ENCODE peak calls at places on chromosomes 11 and 22, in eight cellular contexts. One of them, this sample, is unnamed.
A peak's percentile ranks its signal among the peaks of the same experiment; 100 is the strongest.

GRCh38 chr22:37231406-37232139 is 12.5 kb downstream of the RAC2 start:
- DNase-seq in CD4-positive, alpha-beta memory T cell: peak; percentile 47
- DNase-seq in MG63: no peak
- DNase-seq in neural progenitor cell: no peak
- DNase-seq in heart left ventricle: no peak
- DNase-seq in GM06990: no peak
- DNase-seq in cardiac fibroblast: no peak
- DNase-seq in fibroblast of lung: no peak
- DNase-seq in this sample: no peak

GRCh38 chr11:126312903-126313460 is 9.1 kb downstream of the DCPS start:
- DNase-seq in CD4-positive, alpha-beta memory T cell: no peak
- DNase-seq in MG63: no peak
- DNase-seq in neural progenitor cell: no peak
- DNase-seq in heart left ventricle: no peak
- DNase-seq in GM06990: no peak
- DNase-seq in cardiac fibroblast: no peak
- DNase-seq in fibroblast of lung: no peak
- DNase-seq in this sample: no peak

GRCh38 chr11:122681070-122681469 is 25.5 kb downstream of the UBASH3B start:
- DNase-seq in CD4-positive, alpha-beta memory T cell: no peak
- DNase-seq in MG63: no peak
- DNase-seq in neural progenitor cell: no peak
- DNase-seq in heart left ventricle: no peak
- DNase-seq in GM06990: no peak
- DNase-seq in cardiac fibroblast: no peak
- DNase-seq in fibroblast of lung: peak; percentile 45
- DNase-seq in this sample: no peak

GRCh38 chr22:31138126-31138525 is 2.2 kb downstream of the PLA2G3 start:
- DNase-seq in CD4-positive, alpha-beta memory T cell: no peak
- DNase-seq in MG63: no peak
- DNase-seq in neural progenitor cell: no peak
- DNase-seq in heart left ventricle: no peak
- DNase-seq in GM06990: no peak
- DNase-seq in cardiac fibroblast: no peak
- DNase-seq in fibroblast of lung: no peak
- DNase-seq in this sample: no peak

GRCh38 chr11:13055200-13055599 is 46.1 kb downstream of the RASSF10 start:
- DNase-seq in CD4-positive, alpha-beta memory T cell: peak; percentile 6
- DNase-seq in MG63: no peak
- DNase-seq in neural progenitor cell: no peak
- DNase-seq in heart left ventricle: no peak
- DNase-seq in GM06990: no peak
- DNase-seq in cardiac fibroblast: no peak
- DNase-seq in fibroblast of lung: no peak
- DNase-seq in this sample: no peak

GRCh38 chr11:59173080-59173963 is 1.4 kb downstream of the DTX4 start:
- DNase-seq in CD4-positive, alpha-beta memory T cell: peak; percentile 13
- DNase-seq in MG63: peak; percentile 46
- DNase-seq in neural progenitor cell: peak; percentile 90
- DNase-seq in heart left ventricle: peak; percentile 28
- DNase-seq in GM06990: no peak
- DNase-seq in cardiac fibroblast: peak; percentile 43
- DNase-seq in fibroblast of lung: no peak
- DNase-seq in this sample: peak; percentile 23

GRCh38 chr22:37412445-37413250 is 14.6 kb downstream of the ELFN2 start:
- DNase-seq in CD4-positive, alpha-beta memory T cell: no peak
- DNase-seq in MG63: no peak
- DNase-seq in neural progenitor cell: no peak
- DNase-seq in heart left ventricle: no peak
- DNase-seq in GM06990: no peak
- DNase-seq in cardiac fibroblast: no peak
- DNase-seq in fibroblast of lung: no peak
- DNase-seq in this sample: no peak

GRCh38 chr11:8250981-8251620 is 12.6 kb downstream of the LMO1 start:
- DNase-seq in CD4-positive, alpha-beta memory T cell: no peak
- DNase-seq in MG63: no peak
- DNase-seq in neural progenitor cell: no peak
- DNase-seq in heart left ventricle: no peak
- DNase-seq in GM06990: no peak
- DNase-seq in cardiac fibroblast: no peak
- DNase-seq in fibroblast of lung: no peak
- DNase-seq in this sample: no peak

GRCh38 chr11:57349491-57350274 is 11.5 kb downstream of the P2RX3 start:
- DNase-seq in CD4-positive, alpha-beta memory T cell: peak; percentile 34
- DNase-seq in MG63: peak; percentile 28
- DNase-seq in neural progenitor cell: peak; percentile 83
- DNase-seq in heart left ventricle: peak; percentile 79
- DNase-seq in GM06990: peak; percentile 46
- DNase-seq in cardiac fibroblast: peak; percentile 47
- DNase-seq in fibroblast of lung: peak; percentile 44
- DNase-seq in this sample: peak; percentile 87

GRCh38 chr11:7524831-7525230 is 11.0 kb downstream of the PPFIBP2 start:
- DNase-seq in CD4-positive, alpha-beta memory T cell: no peak
- DNase-seq in MG63: no peak
- DNase-seq in neural progenitor cell: peak; percentile 19
- DNase-seq in heart left ventricle: no peak
- DNase-seq in GM06990: peak; percentile 37
- DNase-seq in cardiac fibroblast: no peak
- DNase-seq in fibroblast of lung: no peak
- DNase-seq in this sample: no peak

GRCh38 chr11:36018967-36019596 is 75.2 kb downstream of the LDLRAD3 start:
- DNase-seq in CD4-positive, alpha-beta memory T cell: no peak
- DNase-seq in MG63: no peak
- DNase-seq in neural progenitor cell: no peak
- DNase-seq in heart left ventricle: no peak
- DNase-seq in GM06990: no peak
- DNase-seq in cardiac fibroblast: no peak
- DNase-seq in fibroblast of lung: no peak
- DNase-seq in this sample: no peak

GRCh38 chr11:87120937-87121336 is 83.2 kb downstream of the TMEM135 start:
- DNase-seq in CD4-positive, alpha-beta memory T cell: no peak
- DNase-seq in MG63: no peak
- DNase-seq in neural progenitor cell: no peak
- DNase-seq in heart left ventricle: no peak
- DNase-seq in GM06990: no peak
- DNase-seq in cardiac fibroblast: no peak
- DNase-seq in fibroblast of lung: no peak
- DNase-seq in this sample: no peak

GRCh38 chr11:73931039-73931645 is 19.7 kb upstream of the DNAJB13 start:
- DNase-seq in CD4-positive, alpha-beta memory T cell: peak; percentile 14
- DNase-seq in MG63: peak; percentile 28
- DNase-seq in neural progenitor cell: peak; percentile 86
- DNase-seq in heart left ventricle: no peak
- DNase-seq in GM06990: no peak
- DNase-seq in cardiac fibroblast: peak; percentile 89
- DNase-seq in fibroblast of lung: peak; percentile 82
- DNase-seq in this sample: peak; percentile 70

GRCh38 chr11:106642331-106642730 is 375.9 kb downstream of the GUCY1A2 start:
- DNase-seq in CD4-positive, alpha-beta memory T cell: no peak
- DNase-seq in MG63: peak; percentile 14
- DNase-seq in neural progenitor cell: no peak
- DNase-seq in heart left ventricle: no peak
- DNase-seq in GM06990: no peak
- DNase-seq in cardiac fibroblast: peak; percentile 0
- DNase-seq in fibroblast of lung: peak; percentile 88
- DNase-seq in this sample: no peak

GRCh38 chr11:44178381-44178780 is 82.9 kb downstream of the EXT2 start:
- DNase-seq in CD4-positive, alpha-beta memory T cell: no peak
- DNase-seq in MG63: no peak
- DNase-seq in neural progenitor cell: peak; percentile 12
- DNase-seq in heart left ventricle: no peak
- DNase-seq in GM06990: no peak
- DNase-seq in cardiac fibroblast: peak; percentile 46
- DNase-seq in fibroblast of lung: peak; percentile 33
- DNase-seq in this sample: no peak

GRCh38 chr11:1300569-1301187 is 8.8 kb downstream of the TOLLIP start:
- DNase-seq in CD4-positive, alpha-beta memory T cell: no peak
- DNase-seq in MG63: no peak
- DNase-seq in neural progenitor cell: no peak
- DNase-seq in heart left ventricle: no peak
- DNase-seq in GM06990: no peak
- DNase-seq in cardiac fibroblast: no peak
- DNase-seq in fibroblast of lung: no peak
- DNase-seq in this sample: no peak

GRCh38 chr22:48721394-48721666 is 1106.3 kb downstream of the BRD1 start:
- DNase-seq in CD4-positive, alpha-beta memory T cell: no peak
- DNase-seq in MG63: no peak
- DNase-seq in neural progenitor cell: no peak
- DNase-seq in heart left ventricle: no peak
- DNase-seq in GM06990: no peak
- DNase-seq in cardiac fibroblast: no peak
- DNase-seq in fibroblast of lung: no peak
- DNase-seq in this sample: no peak

GRCh38 chr11:84720706-84721402 is 906.3 kb downstream of the DLG2 start:
- DNase-seq in CD4-positive, alpha-beta memory T cell: no peak
- DNase-seq in MG63: no peak
- DNase-seq in neural progenitor cell: peak; percentile 53
- DNase-seq in heart left ventricle: peak; percentile 23
- DNase-seq in GM06990: no peak
- DNase-seq in cardiac fibroblast: peak; percentile 3
- DNase-seq in fibroblast of lung: peak; percentile 1
- DNase-seq in this sample: peak; percentile 58

GRCh38 chr11:94934362-94934761 is 39.0 kb downstream of the CWC15 start:
- DNase-seq in CD4-positive, alpha-beta memory T cell: no peak
- DNase-seq in MG63: peak; percentile 44
- DNase-seq in neural progenitor cell: peak; percentile 56
- DNase-seq in heart left ventricle: no peak
- DNase-seq in GM06990: no peak
- DNase-seq in cardiac fibroblast: peak; percentile 54
- DNase-seq in fibroblast of lung: peak; percentile 54
- DNase-seq in this sample: no peak

DNA sequence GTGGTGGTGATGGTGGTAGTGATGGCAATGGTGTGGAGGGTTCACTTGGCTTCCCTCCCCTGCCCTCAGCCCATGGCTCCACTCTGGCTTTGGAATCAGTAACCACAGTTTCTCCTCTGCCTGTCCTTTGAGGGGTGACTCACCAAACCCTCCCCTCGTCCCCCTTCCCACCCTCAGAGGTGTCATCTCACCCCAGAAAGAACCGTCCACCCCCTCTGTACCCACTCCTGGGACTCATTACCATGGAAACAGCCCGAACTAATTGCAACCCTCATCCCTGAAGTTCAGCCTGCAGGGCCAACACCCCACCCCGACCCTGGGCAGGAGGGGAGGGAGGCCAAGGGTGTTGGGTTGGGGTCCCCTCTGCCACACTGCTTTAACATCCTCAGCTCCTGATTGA is 26.6 kb downstream of the PHLDB1 start:
- DNase-seq in CD4-positive, alpha-beta memory T cell: no peak
- DNase-seq in MG63: no peak
- DNase-seq in neural progenitor cell: peak; percentile 4
- DNase-seq in heart left ventricle: no peak
- DNase-seq in GM06990: no peak
- DNase-seq in cardiac fibroblast: no peak
- DNase-seq in fibroblast of lung: peak; percentile 43
- DNase-seq in this sample: no peak
- H3K4me3 ChIP-seq in CD4-positive, alpha-beta memory T cell: no peak overlapping the region
- H3K4me3 ChIP-seq in MG63: no peak overlapping the region
- H3K4me3 ChIP-seq in neural progenitor cell: peak overlapping the region; percentile 44
- H3K4me3 ChIP-seq in heart left ventricle: no peak overlapping the region
- H3K4me3 ChIP-seq in GM06990: no peak overlapping the region
- H3K4me3 ChIP-seq in cardiac fibroblast: no peak overlapping the region
- H3K4me3 ChIP-seq in fibroblast of lung: no peak overlapping the region
- H3K4me3 ChIP-seq in this sample: no peak overlapping the region

GRCh38 chr11:93796832-93797231 is 12.8 kb downstream of the MED17 start:
- DNase-seq in CD4-positive, alpha-beta memory T cell: no peak
- DNase-seq in MG63: no peak
- DNase-seq in neural progenitor cell: no peak
- DNase-seq in heart left ventricle: no peak
- DNase-seq in GM06990: no peak
- DNase-seq in cardiac fibroblast: no peak
- DNase-seq in fibroblast of lung: no peak
- DNase-seq in this sample: no peak
- H3K4me3 ChIP-seq in CD4-positive, alpha-beta memory T cell: no peak overlapping the region
- H3K4me3 ChIP-seq in MG63: no peak overlapping the region
- H3K4me3 ChIP-seq in neural progenitor cell: no peak overlapping the region
- H3K4me3 ChIP-seq in heart left ventricle: no peak overlapping the region
- H3K4me3 ChIP-seq in GM06990: no peak overlapping the region
- H3K4me3 ChIP-seq in cardiac fibroblast: no peak overlapping the region
- H3K4me3 ChIP-seq in fibroblast of lung: no peak overlapping the region
- H3K4me3 ChIP-seq in this sample: no peak overlapping the region

DNA sequence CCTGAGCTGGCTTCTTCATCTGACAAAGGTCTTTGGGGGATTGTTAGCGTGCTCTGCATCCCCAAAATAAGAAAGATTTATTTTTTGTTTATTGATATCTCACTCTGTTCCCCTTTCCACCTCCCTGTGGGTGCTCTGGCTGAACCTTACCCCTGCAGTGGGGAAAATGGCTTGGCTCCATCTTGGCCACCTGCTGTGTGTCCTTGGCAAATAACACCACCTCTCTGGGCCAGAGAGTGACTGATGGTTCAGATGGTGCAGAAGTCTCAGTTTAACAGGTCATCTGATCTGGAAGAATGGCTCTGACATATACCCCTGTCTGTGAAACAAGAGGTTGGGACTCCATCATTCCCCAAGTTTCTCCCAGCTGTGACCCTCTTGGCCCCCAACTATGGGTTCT is 157.6 kb downstream of the MYO18B start:
- DNase-seq in CD4-positive, alpha-beta memory T cell: no peak
- DNase-seq in MG63: no peak
- DNase-seq in neural progenitor cell: no peak
- DNase-seq in heart left ventricle: no peak
- DNase-seq in GM06990: no peak
- DNase-seq in cardiac fibroblast: no peak
- DNase-seq in fibroblast of lung: no peak
- DNase-seq in this sample: no peak
- H3K4me3 ChIP-seq in CD4-positive, alpha-beta memory T cell: no peak overlapping the region
- H3K4me3 ChIP-seq in MG63: no peak overlapping the region
- H3K4me3 ChIP-seq in neural progenitor cell: no peak overlapping the region
- H3K4me3 ChIP-seq in heart left ventricle: no peak overlapping the region
- H3K4me3 ChIP-seq in GM06990: no peak overlapping the region
- H3K4me3 ChIP-seq in cardiac fibroblast: no peak overlapping the region
- H3K4me3 ChIP-seq in fibroblast of lung: no peak overlapping the region
- H3K4me3 ChIP-seq in this sample: no peak overlapping the region

GRCh38 chr11:27735281-27735680 is 35.0 kb upstream of the BDNF start:
- DNase-seq in CD4-positive, alpha-beta memory T cell: no peak
- DNase-seq in MG63: no peak
- DNase-seq in neural progenitor cell: no peak
- DNase-seq in heart left ventricle: no peak
- DNase-seq in GM06990: no peak
- DNase-seq in cardiac fibroblast: no peak
- DNase-seq in fibroblast of lung: no peak
- DNase-seq in this sample: no peak

DNA sequence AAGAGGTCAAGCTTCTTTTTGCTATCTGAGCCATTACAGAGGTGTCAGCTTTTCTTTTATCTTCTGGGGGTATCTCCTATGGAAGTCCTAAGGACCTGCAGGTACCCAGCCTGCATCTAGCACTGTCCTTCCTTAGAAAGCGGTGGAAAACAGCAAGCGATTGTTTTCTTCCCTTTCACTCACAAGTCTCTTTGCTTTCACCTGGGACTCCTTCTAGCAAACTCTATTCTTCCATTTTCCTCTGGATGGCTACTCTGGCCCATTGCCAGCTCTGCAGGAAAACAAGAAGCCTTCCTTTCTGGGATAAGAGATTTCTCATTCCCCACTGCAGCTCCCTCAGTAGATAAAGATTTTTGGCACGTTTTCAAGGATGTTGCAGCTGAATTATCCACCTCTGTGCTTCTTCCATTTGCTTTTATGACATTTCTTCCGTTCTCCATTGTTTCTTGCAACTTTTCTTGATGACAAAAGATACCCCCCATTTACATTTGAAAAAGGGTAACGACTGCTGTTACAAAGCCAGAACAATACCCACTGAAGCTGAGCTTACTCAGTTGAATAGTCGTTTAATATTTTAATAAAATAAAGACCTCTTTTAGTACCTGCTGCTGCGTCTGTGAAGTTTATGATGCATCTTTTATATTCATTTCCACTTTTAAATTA is 40.2 kb upstream of the BDNF start:
- DNase-seq in CD4-positive, alpha-beta memory T cell: no peak
- DNase-seq in MG63: no peak
- DNase-seq in neural progenitor cell: no peak
- DNase-seq in heart left ventricle: no peak
- DNase-seq in GM06990: no peak
- DNase-seq in cardiac fibroblast: no peak
- DNase-seq in fibroblast of lung: no peak
- DNase-seq in this sample: peak; percentile 19
- H3K4me3 ChIP-seq in CD4-positive, alpha-beta memory T cell: no peak overlapping the region
- H3K4me3 ChIP-seq in MG63: no peak overlapping the region
- H3K4me3 ChIP-seq in neural progenitor cell: no peak overlapping the region
- H3K4me3 ChIP-seq in heart left ventricle: no peak overlapping the region
- H3K4me3 ChIP-seq in GM06990: no peak overlapping the region
- H3K4me3 ChIP-seq in cardiac fibroblast: no peak overlapping the region
- H3K4me3 ChIP-seq in fibroblast of lung: no peak overlapping the region
- H3K4me3 ChIP-seq in this sample: no peak overlapping the region

This sample was measured in HAP-1.